ENCODE peak calls at places on chromosomes 11 and 22, in eight cellular contexts. A is K562, Z is NB4, H is HCT116, J is H1, P is A549, B is HepG2, O is WTC11. W is an unnamed sample.

GRCh38 chr22:31135706-31136105 is 4.6 kb downstream of the PLA2G3 start:
- DNase-seq in J (no peak), P (no peak), A (no peak), O (no peak), B (no peak), Z (no peak), H (no peak), W (peak; percentile 10)

GRCh38 chr22:49996192-49996531 is 16.4 kb downstream of the IL17REL start:
- DNase-seq in Z (no peak), O (no peak), P (no peak), B (no peak), J (no peak), A (no peak), H (no peak), W (no peak)

GRCh38 chr11:126702165-126702738 is 298.3 kb downstream of the KIRREL3 start:
- DNase-seq in A (no peak), J (no peak), H (no peak), Z (no peak), O (no peak), P (no peak), B (no peak), W (no peak)

GRCh38 chr11:66429983-66430602 is 8.6 kb downstream of the MRPL11 start:
- DNase-seq in A (peak; percentile 84), O (peak; percentile 83), J (peak; percentile 29), B (peak; percentile 46), Z (peak; percentile 81), H (peak; percentile 44), P (peak; percentile 72), W (peak; percentile 88)

GRCh38 chr22:26995222-26995621 is 337.8 kb downstream of the MIAT start:
- DNase-seq in P (no peak), O (no peak), Z (no peak), J (no peak), A (no peak), B (no peak), H (no peak), W (no peak)

GRCh38 chr11:110991621-110992355 is 253.7 kb upstream of the POU2AF2 start:
- DNase-seq in P (no peak), H (no peak), B (no peak), A (no peak), O (no peak), J (no peak), Z (no peak), W (no peak)

GRCh38 chr22:20242393-20243175 is 25.5 kb downstream of the RTN4R start:
- DNase-seq in A (no peak), H (no peak), B (no peak), Z (no peak), J (no peak), P (no peak), O (no peak), W (no peak)

GRCh38 chr11:5625281-5625680 is 480 bp downstream of the TRIM34 start:
- DNase-seq in Z (no peak), H (no peak), A (no peak), P (no peak), J (no peak), O (no peak), B (no peak), W (no peak)

GRCh38 chr22:49973018-49973965 is 12.7 kb downstream of the PIM3 start:
- DNase-seq in H (no peak), J (no peak), O (no peak), A (no peak), Z (peak; percentile 31), P (no peak), B (no peak), W (no peak)

GRCh38 chr11:65539401-65540289 is 14.8 kb downstream of the SCYL1 start:
- DNase-seq in H (peak; percentile 62), O (peak; percentile 78), P (no peak), A (no peak), Z (no peak), J (no peak), B (no peak), W (peak; percentile 88)

GRCh38 chr11:115739121-115739520 is 234.9 kb upstream of the CADM1 start:
- DNase-seq in O (no peak), Z (no peak), P (no peak), B (no peak), A (no peak), H (no peak), J (no peak), W (no peak)

GRCh38 chr11:72014761-72015320 is 16.1 kb downstream of the IL18BP start:
- DNase-seq in Z (no peak), A (no peak), J (no peak), B (no peak), H (no peak), O (no peak), P (no peak), W (no peak)

GRCh38 chr11:112795142-112795815 is 165.9 kb upstream of the NCAM1 start:
- DNase-seq in Z (peak; percentile 66), P (peak; percentile 57), J (peak; percentile 29), O (peak; percentile 67), B (peak; percentile 19), H (peak; percentile 38), A (peak; percentile 60), W (peak; percentile 56)

GRCh38 chr11:36240746-36241295 is 48.4 kb downstream of the COMMD9 start:
- DNase-seq in J (no peak), O (no peak), A (no peak), Z (no peak), H (no peak), P (no peak), B (no peak), W (peak; percentile 39)

GRCh38 chr22:16915711-16916110 is 90.5 kb upstream of the XKR3 start:
- DNase-seq in P (no peak), H (no peak), J (no peak), B (no peak), O (no peak), A (no peak), Z (peak; percentile 19), W (no peak)

GRCh38 chr22:39732625-39733024 is 160.9 kb downstream of the ENTHD1 start:
- DNase-seq in A (no peak), Z (no peak), P (no peak), O (no peak), B (no peak), J (no peak), H (no peak), W (no peak)

GRCh38 chr11:10490032-10490397 is 35.0 kb downstream of the AMPD3 start:
- DNase-seq in O (no peak), J (no peak), A (peak; percentile 11), H (no peak), Z (no peak), P (no peak), B (no peak), W (no peak)

GRCh38 chr22:24819941-24820461 is 14.0 kb downstream of the SGSM1 start:
- DNase-seq in O (no peak), J (no peak), H (no peak), B (no peak), A (no peak), Z (no peak), P (peak; percentile 21), W (peak; percentile 62)

GRCh38 chr11:103792981-103793468 is 243.4 kb upstream of the DDI1 start:
- DNase-seq in O (no peak), Z (no peak), B (no peak), J (no peak), H (no peak), A (no peak), P (no peak), W (no peak)

GRCh38 chr11:88363004-88363403 is 25.5 kb upstream of the CTSC start:
- DNase-seq in Z (peak; percentile 54), H (no peak), O (no peak), P (no peak), A (no peak), B (no peak), J (no peak), W (no peak)

GRCh38 chr11:117068303-117068860 is 29.8 kb downstream of the SIK3 start:
- DNase-seq in Z (no peak), A (no peak), O (no peak), J (no peak), H (no peak), P (no peak), B (no peak), W (no peak)

GRCh38 chr22:18056802-18057474 is 20.9 kb upstream of the PEX26 start:
- DNase-seq in Z (no peak), J (no peak), B (no peak), P (no peak), O (no peak), A (no peak), H (no peak), W (no peak)

GRCh38 chr11:88358040-88358431 is 20.5 kb upstream of the CTSC start:
- DNase-seq in Z (no peak), A (no peak), H (no peak), B (no peak), J (no peak), O (no peak), P (no peak), W (no peak)

GRCh38 chr11:2724653-2725366 is 25.0 kb upstream of the KCNQ1OT1 start:
- DNase-seq in A (no peak), P (no peak), Z (no peak), H (no peak), B (no peak), O (no peak), J (no peak), W (no peak)

DNA sequence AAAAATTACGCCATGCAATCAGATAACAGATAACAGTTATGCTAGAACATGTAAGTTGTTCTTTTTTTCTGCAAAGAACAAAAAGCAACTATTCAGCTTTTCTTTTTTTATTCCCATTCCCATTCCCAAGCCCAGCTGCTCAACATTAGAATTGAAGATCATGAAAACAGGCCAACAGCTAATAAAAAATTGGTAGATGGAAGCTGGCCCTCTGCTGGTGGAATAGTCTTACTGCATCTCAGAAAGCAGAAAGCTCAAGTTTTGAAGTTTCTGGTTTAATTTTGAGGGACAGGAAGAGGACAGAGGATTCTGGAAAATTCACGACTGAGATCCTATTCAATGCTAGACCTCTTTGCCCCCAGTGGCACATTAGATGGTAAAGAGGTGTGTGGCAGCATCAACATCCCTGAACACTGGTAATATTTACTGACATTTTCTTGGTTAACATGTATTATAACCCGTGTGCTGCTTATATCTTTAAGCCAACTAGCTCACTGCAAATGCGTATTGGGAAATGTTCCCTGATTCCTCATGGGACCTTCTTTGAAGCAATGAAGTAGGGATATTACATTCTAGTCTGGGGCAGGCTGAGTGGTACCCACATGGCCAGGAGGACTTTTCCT is 591.2 kb downstream of the OPCML start:
- DNase-seq in P (no peak), A (peak; percentile 17), H (no peak), O (no peak), B (no peak), Z (peak; percentile 34), J (no peak), W (peak; percentile 56)
- TF ChIP-seq MAX in P (no peak), A (no peak), H (no peak), O (no peak), B (no peak), Z (no peak), J (no peak), W (no peak)

GRCh38 chr11:11580012-11580411 is 41.8 kb downstream of the GALNT18 start:
- DNase-seq in H (no peak), P (no peak), O (no peak), J (no peak), Z (no peak), B (no peak), A (no peak), W (no peak)
- TF ChIP-seq MAX in H (no peak), P (no peak), O (no peak), J (no peak), Z (no peak), B (no peak), A (no peak), W (no peak)

GRCh38 chr11:1701041-1701807 is 4.2 kb downstream of the KRTAP5-6 start:
- DNase-seq in B (no peak), J (no peak), Z (peak; percentile 59), H (no peak), P (no peak), A (no peak), O (no peak), W (no peak)
- TF ChIP-seq MAX in B (no peak), J (no peak), Z (no peak), H (no peak), P (no peak), A (no peak), O (no peak), W (no peak)

GRCh38 chr22:43110444-43110926 is at the start of gene BIK:
- DNase-seq in Z (peak; percentile 81), O (peak; percentile 74), P (no peak), B (peak; percentile 51), J (no peak), H (no peak), A (peak; percentile 33), W (peak; percentile 74)
- TF ChIP-seq MAX in Z (no peak), O (no peak), P (no peak), B (no peak), J (peak; percentile 41), H (peak; percentile 49), A (no peak), W (no peak)